ENCODE peak calls at places on chromosome 13, in nine cellular contexts. One of them, this sample, is unnamed.

GRCh38 chr13:111115841-111116500 is 861 bp downstream of the ARHGEF7 start:
- DNase-seq in nephron progenitor cell: peak
- DNase-seq in fibroblast of mammary gland: peak
- DNase-seq in WERI-Rb-1: no peak
- DNase-seq in AG09319: peak
- DNase-seq in GM13977: no peak
- DNase-seq in PC-3: peak
- DNase-seq in CD14-positive monocyte: no peak
- DNase-seq in GM10248: no peak
- DNase-seq in this sample: no peak

GRCh38 chr13:95708390-95708774 is 31.4 kb downstream of the DNAJC3 start:
- DNase-seq in GM13977: no peak
- DNase-seq in nephron progenitor cell: no peak
- DNase-seq in AG09319: no peak
- DNase-seq in WERI-Rb-1: no peak
- DNase-seq in fibroblast of mammary gland: no peak
- DNase-seq in PC-3: no peak
- DNase-seq in GM10248: no peak
- DNase-seq in CD14-positive monocyte: no peak
- DNase-seq in this sample: no peak

GRCh38 chr13:82206241-82206640 is 1676.0 kb downstream of the SLITRK1 start:
- DNase-seq in nephron progenitor cell: no peak
- DNase-seq in PC-3: no peak
- DNase-seq in CD14-positive monocyte: no peak
- DNase-seq in WERI-Rb-1: no peak
- DNase-seq in GM13977: no peak
- DNase-seq in GM10248: no peak
- DNase-seq in fibroblast of mammary gland: no peak
- DNase-seq in AG09319: no peak
- DNase-seq in this sample: no peak

GRCh38 chr13:110511509-110512181 is 49.9 kb downstream of the RAB20 start:
- DNase-seq in AG09319: no peak
- DNase-seq in fibroblast of mammary gland: no peak
- DNase-seq in GM13977: no peak
- DNase-seq in CD14-positive monocyte: no peak
- DNase-seq in WERI-Rb-1: no peak
- DNase-seq in GM10248: no peak
- DNase-seq in nephron progenitor cell: no peak
- DNase-seq in PC-3: no peak
- DNase-seq in this sample: no peak

GRCh38 chr13:45063261-45063870 is 56.9 kb upstream of the GTF2F2 start:
- DNase-seq in GM13977: no peak
- DNase-seq in PC-3: no peak
- DNase-seq in fibroblast of mammary gland: peak
- DNase-seq in CD14-positive monocyte: no peak
- DNase-seq in nephron progenitor cell: no peak
- DNase-seq in WERI-Rb-1: no peak
- DNase-seq in GM10248: no peak
- DNase-seq in AG09319: no peak
- DNase-seq in this sample: no peak

GRCh38 chr13:109387438-109387837 is 398.9 kb downstream of the IRS2 start:
- DNase-seq in WERI-Rb-1: no peak
- DNase-seq in PC-3: no peak
- DNase-seq in nephron progenitor cell: no peak
- DNase-seq in CD14-positive monocyte: no peak
- DNase-seq in fibroblast of mammary gland: no peak
- DNase-seq in GM13977: no peak
- DNase-seq in AG09319: no peak
- DNase-seq in GM10248: no peak
- DNase-seq in this sample: no peak

GRCh38 chr13:71979616-71980015 is 112.6 kb upstream of the DACH1 start:
- DNase-seq in fibroblast of mammary gland: no peak
- DNase-seq in WERI-Rb-1: peak
- DNase-seq in CD14-positive monocyte: no peak
- DNase-seq in GM13977: no peak
- DNase-seq in nephron progenitor cell: peak
- DNase-seq in PC-3: peak
- DNase-seq in GM10248: no peak
- DNase-seq in AG09319: no peak
- DNase-seq in this sample: no peak

GRCh38 chr13:93246069-93246468 is 19.5 kb downstream of the GPC6 start:
- DNase-seq in CD14-positive monocyte: no peak
- DNase-seq in fibroblast of mammary gland: no peak
- DNase-seq in PC-3: no peak
- DNase-seq in GM13977: no peak
- DNase-seq in AG09319: no peak
- DNase-seq in nephron progenitor cell: no peak
- DNase-seq in WERI-Rb-1: no peak
- DNase-seq in GM10248: no peak
- DNase-seq in this sample: no peak

GRCh38 chr13:45873491-45874360 is 22.2 kb upstream of the SIAH3 start:
- DNase-seq in PC-3: peak
- DNase-seq in CD14-positive monocyte: no peak
- DNase-seq in WERI-Rb-1: no peak
- DNase-seq in AG09319: no peak
- DNase-seq in fibroblast of mammary gland: peak
- DNase-seq in GM13977: no peak
- DNase-seq in nephron progenitor cell: no peak
- DNase-seq in GM10248: no peak
- DNase-seq in this sample: no peak

GRCh38 chr13:59088716-59089115 is 1075.0 kb downstream of the DIAPH3 start:
- DNase-seq in fibroblast of mammary gland: peak
- DNase-seq in GM13977: no peak
- DNase-seq in CD14-positive monocyte: no peak
- DNase-seq in PC-3: peak
- DNase-seq in AG09319: no peak
- DNase-seq in GM10248: no peak
- DNase-seq in nephron progenitor cell: no peak
- DNase-seq in WERI-Rb-1: no peak
- DNase-seq in this sample: no peak

GRCh38 chr13:21674271-21675009 is 3.6 kb downstream of the FGF9 start:
- DNase-seq in WERI-Rb-1: no peak
- DNase-seq in fibroblast of mammary gland: no peak
- DNase-seq in nephron progenitor cell: peak
- DNase-seq in GM10248: peak
- DNase-seq in CD14-positive monocyte: no peak
- DNase-seq in GM13977: peak
- DNase-seq in AG09319: no peak
- DNase-seq in PC-3: no peak
- DNase-seq in this sample: peak

GRCh38 chr13:109979186-109979585 is 192.8 kb upstream of the IRS2 start:
- DNase-seq in GM10248: no peak
- DNase-seq in WERI-Rb-1: no peak
- DNase-seq in GM13977: no peak
- DNase-seq in AG09319: no peak
- DNase-seq in PC-3: peak
- DNase-seq in nephron progenitor cell: no peak
- DNase-seq in fibroblast of mammary gland: no peak
- DNase-seq in CD14-positive monocyte: no peak
- DNase-seq in this sample: no peak

GRCh38 chr13:108269601-108270328 is at the start of gene TNFSF13B:
- DNase-seq in GM13977: peak
- DNase-seq in WERI-Rb-1: peak
- DNase-seq in GM10248: peak
- DNase-seq in fibroblast of mammary gland: peak
- DNase-seq in PC-3: no peak
- DNase-seq in CD14-positive monocyte: peak
- DNase-seq in nephron progenitor cell: peak
- DNase-seq in AG09319: no peak
- DNase-seq in this sample: peak

GRCh38 chr13:51298812-51299211 is 40.7 kb upstream of the SERPINE3 start:
- DNase-seq in AG09319: no peak
- DNase-seq in CD14-positive monocyte: no peak
- DNase-seq in WERI-Rb-1: no peak
- DNase-seq in fibroblast of mammary gland: peak
- DNase-seq in GM10248: no peak
- DNase-seq in nephron progenitor cell: no peak
- DNase-seq in GM13977: no peak
- DNase-seq in PC-3: peak
- DNase-seq in this sample: no peak

GRCh38 chr13:67408823-67409222 is 178.7 kb upstream of the PCDH9 start:
- DNase-seq in PC-3: no peak
- DNase-seq in CD14-positive monocyte: no peak
- DNase-seq in GM10248: no peak
- DNase-seq in WERI-Rb-1: no peak
- DNase-seq in GM13977: no peak
- DNase-seq in fibroblast of mammary gland: peak
- DNase-seq in AG09319: no peak
- DNase-seq in nephron progenitor cell: no peak
- DNase-seq in this sample: no peak

GRCh38 chr13:27450921-27451461 is 627 bp upstream of the MTIF3 start:
- DNase-seq in CD14-positive monocyte: no peak
- DNase-seq in AG09319: no peak
- DNase-seq in fibroblast of mammary gland: peak
- DNase-seq in WERI-Rb-1: peak
- DNase-seq in PC-3: peak
- DNase-seq in nephron progenitor cell: peak
- DNase-seq in GM10248: peak
- DNase-seq in GM13977: peak
- DNase-seq in this sample: no peak

GRCh38 chr13:59318320-59318930 is 845.3 kb downstream of the DIAPH3 start:
- DNase-seq in GM13977: peak
- DNase-seq in nephron progenitor cell: peak
- DNase-seq in AG09319: peak
- DNase-seq in GM10248: peak
- DNase-seq in WERI-Rb-1: peak
- DNase-seq in fibroblast of mammary gland: peak
- DNase-seq in PC-3: peak
- DNase-seq in CD14-positive monocyte: no peak
- DNase-seq in this sample: peak

GRCh38 chr13:51453959-51454703 is 1.3 kb upstream of the INTS6 start:
- DNase-seq in nephron progenitor cell: peak
- DNase-seq in WERI-Rb-1: peak
- DNase-seq in GM13977: peak
- DNase-seq in fibroblast of mammary gland: peak
- DNase-seq in AG09319: no peak
- DNase-seq in CD14-positive monocyte: no peak
- DNase-seq in PC-3: peak
- DNase-seq in GM10248: no peak
- DNase-seq in this sample: peak

GRCh38 chr13:101930331-101930730 is 471.5 kb downstream of the FGF14 start:
- DNase-seq in CD14-positive monocyte: no peak
- DNase-seq in GM10248: no peak
- DNase-seq in fibroblast of mammary gland: no peak
- DNase-seq in PC-3: no peak
- DNase-seq in WERI-Rb-1: no peak
- DNase-seq in nephron progenitor cell: no peak
- DNase-seq in AG09319: no peak
- DNase-seq in GM13977: no peak
- DNase-seq in this sample: no peak

DNA sequence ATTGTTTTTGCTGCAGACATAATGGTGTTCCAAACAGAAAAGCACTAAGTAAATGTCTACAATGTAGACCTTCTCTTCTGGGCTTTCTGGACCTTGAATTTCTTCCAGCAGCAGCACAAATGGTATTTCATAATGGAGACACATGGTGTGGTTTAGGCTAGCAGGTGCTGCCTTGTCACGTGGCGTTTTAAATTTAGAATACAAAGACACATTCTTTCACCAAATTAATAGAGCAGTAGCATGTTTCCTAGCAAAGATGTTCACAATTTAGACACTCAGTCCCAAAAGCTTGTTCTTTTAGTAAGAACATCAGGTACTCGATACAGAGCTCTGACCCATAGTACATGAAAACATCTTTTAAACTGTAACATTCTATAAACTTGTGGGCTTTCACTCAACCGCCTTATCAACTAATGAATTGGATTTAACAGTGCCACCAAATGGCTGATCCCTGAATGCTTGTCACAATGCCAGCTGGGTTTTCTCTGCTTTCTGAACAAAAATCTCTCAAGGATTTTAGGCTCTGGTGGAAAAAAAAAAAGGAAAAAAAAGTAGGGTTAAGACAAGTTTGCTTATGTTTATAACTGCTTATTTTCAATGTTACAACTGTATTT is 290.1 kb downstream of the DCLK1 start:
- DNase-seq in WERI-Rb-1: no peak
- DNase-seq in fibroblast of mammary gland: no peak
- DNase-seq in GM13977: no peak
- DNase-seq in CD14-positive monocyte: no peak
- DNase-seq in nephron progenitor cell: no peak
- DNase-seq in PC-3: no peak
- DNase-seq in AG09319: no peak
- DNase-seq in GM10248: no peak
- DNase-seq in this sample: no peak
- TF ChIP-seq CTCF in WERI-Rb-1: no peak
- TF ChIP-seq CTCF in fibroblast of mammary gland: no peak
- TF ChIP-seq CTCF in GM13977: no peak
- TF ChIP-seq CTCF in CD14-positive monocyte: no peak
- TF ChIP-seq CTCF in nephron progenitor cell: no peak
- TF ChIP-seq CTCF in PC-3: no peak
- TF ChIP-seq CTCF in AG09319: no peak
- TF ChIP-seq CTCF in GM10248: no peak
- TF ChIP-seq CTCF in this sample: no peak

DNA sequence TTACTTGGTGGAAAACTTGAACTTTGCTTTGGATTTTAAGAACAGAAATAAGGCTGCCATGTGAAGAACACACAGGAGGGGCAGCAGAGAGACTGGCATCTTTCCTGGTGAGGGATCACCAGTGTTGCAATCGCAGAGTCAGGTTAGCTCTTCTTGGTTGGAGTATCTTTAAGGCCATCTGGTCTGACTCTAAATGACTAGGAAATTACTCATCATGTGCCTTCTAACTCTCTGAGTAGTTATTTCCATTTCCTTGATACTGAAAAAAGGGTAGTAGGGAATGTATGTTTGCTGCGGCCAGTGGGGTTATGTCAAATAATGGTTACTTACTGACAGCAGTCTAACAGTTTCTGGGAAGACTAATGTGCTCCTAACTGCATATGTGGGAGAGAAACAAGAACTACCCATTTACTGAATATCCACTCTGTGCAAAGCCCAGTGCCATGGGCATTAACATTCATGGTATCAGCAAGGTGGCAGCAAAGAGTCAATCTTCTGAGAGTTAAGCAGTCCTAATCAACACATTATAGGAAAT is 122.1 kb downstream of the COG6 start:
- DNase-seq in GM13977: no peak
- DNase-seq in AG09319: peak
- DNase-seq in fibroblast of mammary gland: peak
- DNase-seq in nephron progenitor cell: no peak
- DNase-seq in PC-3: peak
- DNase-seq in GM10248: no peak
- DNase-seq in WERI-Rb-1: peak
- DNase-seq in CD14-positive monocyte: no peak
- DNase-seq in this sample: peak
- TF ChIP-seq CTCF in GM13977: peak
- TF ChIP-seq CTCF in AG09319: peak
- TF ChIP-seq CTCF in fibroblast of mammary gland: peak
- TF ChIP-seq CTCF in nephron progenitor cell: no peak
- TF ChIP-seq CTCF in PC-3: peak
- TF ChIP-seq CTCF in GM10248: peak
- TF ChIP-seq CTCF in WERI-Rb-1: peak
- TF ChIP-seq CTCF in CD14-positive monocyte: no peak
- TF ChIP-seq CTCF in this sample: peak

GRCh38 chr13:39349391-39349790 is 253.6 kb downstream of the LHFPL6 start:
- DNase-seq in fibroblast of mammary gland: no peak
- DNase-seq in CD14-positive monocyte: no peak
- DNase-seq in WERI-Rb-1: no peak
- DNase-seq in PC-3: no peak
- DNase-seq in GM13977: no peak
- DNase-seq in AG09319: no peak
- DNase-seq in GM10248: no peak
- DNase-seq in nephron progenitor cell: no peak
- DNase-seq in this sample: no peak
- TF ChIP-seq CTCF in fibroblast of mammary gland: no peak
- TF ChIP-seq CTCF in CD14-positive monocyte: no peak
- TF ChIP-seq CTCF in WERI-Rb-1: no peak
- TF ChIP-seq CTCF in PC-3: no peak
- TF ChIP-seq CTCF in GM13977: no peak
- TF ChIP-seq CTCF in AG09319: no peak
- TF ChIP-seq CTCF in GM10248: no peak
- TF ChIP-seq CTCF in nephron progenitor cell: no peak
- TF ChIP-seq CTCF in this sample: no peak

GRCh38 chr13:91162180-91162579 is 185.3 kb upstream of the MIR17HG start:
- DNase-seq in WERI-Rb-1: peak
- DNase-seq in GM10248: no peak
- DNase-seq in GM13977: no peak
- DNase-seq in CD14-positive monocyte: no peak
- DNase-seq in PC-3: no peak
- DNase-seq in AG09319: no peak
- DNase-seq in nephron progenitor cell: no peak
- DNase-seq in fibroblast of mammary gland: no peak
- DNase-seq in this sample: peak
- TF ChIP-seq CTCF in WERI-Rb-1: peak
- TF ChIP-seq CTCF in GM10248: no peak
- TF ChIP-seq CTCF in GM13977: no peak
- TF ChIP-seq CTCF in CD14-positive monocyte: no peak
- TF ChIP-seq CTCF in PC-3: peak
- TF ChIP-seq CTCF in AG09319: no peak
- TF ChIP-seq CTCF in nephron progenitor cell: no peak
- TF ChIP-seq CTCF in fibroblast of mammary gland: no peak
- TF ChIP-seq CTCF in this sample: no peak